ENCODE peak calls at places on chromosome 4, in five cellular contexts. One of them, this sample, is unnamed.
A peak's percentile ranks its signal among the peaks of the same experiment; 100 is the strongest.

GRCh38 chr4:158968961-158969360 is 133.9 kb upstream of the RAPGEF2 start:
- DNase-seq in amniotic stem cell: no peak
- DNase-seq in stimulated activated CD4-positive, alpha-beta T cell treated with anti-CD3 and anti-CD28 coated beads, Interleukin-4, amount 100 ng/mL, for 4 hours: no peak
- DNase-seq in KBM-7: no peak
- DNase-seq in effector memory CD8-positive, alpha-beta T cell: no peak
- DNase-seq in this sample: no peak

GRCh38 chr4:69524708-69525107 is 29.0 kb upstream of the UGT2B4 start:
- DNase-seq in amniotic stem cell: no peak
- DNase-seq in stimulated activated CD4-positive, alpha-beta T cell treated with anti-CD3 and anti-CD28 coated beads, Interleukin-4, amount 100 ng/mL, for 4 hours: no peak
- DNase-seq in KBM-7: no peak
- DNase-seq in effector memory CD8-positive, alpha-beta T cell: no peak
- DNase-seq in this sample: no peak

GRCh38 chr4:124334119-124334518 is 378.4 kb downstream of the ANKRD50 start:
- DNase-seq in amniotic stem cell: peak; percentile 83
- DNase-seq in stimulated activated CD4-positive, alpha-beta T cell treated with anti-CD3 and anti-CD28 coated beads, Interleukin-4, amount 100 ng/mL, for 4 hours: no peak
- DNase-seq in KBM-7: peak; percentile 45
- DNase-seq in effector memory CD8-positive, alpha-beta T cell: no peak
- DNase-seq in this sample: peak; percentile 44

GRCh38 chr4:123750044-123750443 is 353.4 kb downstream of the SPRY1 start:
- DNase-seq in amniotic stem cell: no peak
- DNase-seq in stimulated activated CD4-positive, alpha-beta T cell treated with anti-CD3 and anti-CD28 coated beads, Interleukin-4, amount 100 ng/mL, for 4 hours: no peak
- DNase-seq in KBM-7: peak; percentile 37
- DNase-seq in effector memory CD8-positive, alpha-beta T cell: no peak
- DNase-seq in this sample: no peak

GRCh38 chr4:175671491-175671934 is 140.6 kb downstream of the GPM6A start:
- DNase-seq in amniotic stem cell: no peak
- DNase-seq in stimulated activated CD4-positive, alpha-beta T cell treated with anti-CD3 and anti-CD28 coated beads, Interleukin-4, amount 100 ng/mL, for 4 hours: no peak
- DNase-seq in KBM-7: no peak
- DNase-seq in effector memory CD8-positive, alpha-beta T cell: no peak
- DNase-seq in this sample: no peak

GRCh38 chr4:26803462-26803861 is 57.2 kb upstream of the STIM2 start:
- DNase-seq in amniotic stem cell: no peak
- DNase-seq in stimulated activated CD4-positive, alpha-beta T cell treated with anti-CD3 and anti-CD28 coated beads, Interleukin-4, amount 100 ng/mL, for 4 hours: no peak
- DNase-seq in KBM-7: no peak
- DNase-seq in effector memory CD8-positive, alpha-beta T cell: no peak
- DNase-seq in this sample: no peak

GRCh38 chr4:40475609-40476008 is 140.5 kb downstream of the CHRNA9 start:
- DNase-seq in amniotic stem cell: no peak
- DNase-seq in stimulated activated CD4-positive, alpha-beta T cell treated with anti-CD3 and anti-CD28 coated beads, Interleukin-4, amount 100 ng/mL, for 4 hours: no peak
- DNase-seq in KBM-7: no peak
- DNase-seq in effector memory CD8-positive, alpha-beta T cell: no peak
- DNase-seq in this sample: peak; percentile 56

GRCh38 chr4:38411092-38411491 is 252.9 kb upstream of the KLF3 start:
- DNase-seq in amniotic stem cell: no peak
- DNase-seq in stimulated activated CD4-positive, alpha-beta T cell treated with anti-CD3 and anti-CD28 coated beads, Interleukin-4, amount 100 ng/mL, for 4 hours: no peak
- DNase-seq in KBM-7: no peak
- DNase-seq in effector memory CD8-positive, alpha-beta T cell: no peak
- DNase-seq in this sample: no peak

GRCh38 chr4:113837397-113837796 is 75.9 kb upstream of the CAMK2D start:
- DNase-seq in amniotic stem cell: peak; percentile 61
- DNase-seq in stimulated activated CD4-positive, alpha-beta T cell treated with anti-CD3 and anti-CD28 coated beads, Interleukin-4, amount 100 ng/mL, for 4 hours: no peak
- DNase-seq in KBM-7: peak; percentile 72
- DNase-seq in effector memory CD8-positive, alpha-beta T cell: no peak
- DNase-seq in this sample: peak; percentile 33

GRCh38 chr4:16783119-16783518 is 115.3 kb downstream of the LDB2 start:
- DNase-seq in amniotic stem cell: no peak
- DNase-seq in stimulated activated CD4-positive, alpha-beta T cell treated with anti-CD3 and anti-CD28 coated beads, Interleukin-4, amount 100 ng/mL, for 4 hours: no peak
- DNase-seq in KBM-7: no peak
- DNase-seq in effector memory CD8-positive, alpha-beta T cell: no peak
- DNase-seq in this sample: no peak

GRCh38 chr4:189124791-189125190 is 815.9 kb upstream of the FRG1 start:
- DNase-seq in amniotic stem cell: no peak
- DNase-seq in stimulated activated CD4-positive, alpha-beta T cell treated with anti-CD3 and anti-CD28 coated beads, Interleukin-4, amount 100 ng/mL, for 4 hours: no peak
- DNase-seq in KBM-7: no peak
- DNase-seq in effector memory CD8-positive, alpha-beta T cell: no peak
- DNase-seq in this sample: no peak

GRCh38 chr4:13860126-13860525 is 232.6 kb upstream of the BOD1L1 start:
- DNase-seq in amniotic stem cell: no peak
- DNase-seq in stimulated activated CD4-positive, alpha-beta T cell treated with anti-CD3 and anti-CD28 coated beads, Interleukin-4, amount 100 ng/mL, for 4 hours: no peak
- DNase-seq in KBM-7: no peak
- DNase-seq in effector memory CD8-positive, alpha-beta T cell: no peak
- DNase-seq in this sample: no peak

GRCh38 chr4:79476196-79476595 is 68.2 kb upstream of the GK2 start:
- DNase-seq in amniotic stem cell: no peak
- DNase-seq in stimulated activated CD4-positive, alpha-beta T cell treated with anti-CD3 and anti-CD28 coated beads, Interleukin-4, amount 100 ng/mL, for 4 hours: no peak
- DNase-seq in KBM-7: no peak
- DNase-seq in effector memory CD8-positive, alpha-beta T cell: no peak
- DNase-seq in this sample: no peak

GRCh38 chr4:32207456-32207855 is 1487.3 kb downstream of the PCDH7 start:
- DNase-seq in amniotic stem cell: no peak
- DNase-seq in stimulated activated CD4-positive, alpha-beta T cell treated with anti-CD3 and anti-CD28 coated beads, Interleukin-4, amount 100 ng/mL, for 4 hours: no peak
- DNase-seq in KBM-7: no peak
- DNase-seq in effector memory CD8-positive, alpha-beta T cell: no peak
- DNase-seq in this sample: no peak

GRCh38 chr4:189083769-189084168 is 856.9 kb upstream of the FRG1 start:
- DNase-seq in amniotic stem cell: no peak
- DNase-seq in stimulated activated CD4-positive, alpha-beta T cell treated with anti-CD3 and anti-CD28 coated beads, Interleukin-4, amount 100 ng/mL, for 4 hours: no peak
- DNase-seq in KBM-7: no peak
- DNase-seq in effector memory CD8-positive, alpha-beta T cell: no peak
- DNase-seq in this sample: no peak

GRCh38 chr4:159398236-159398638 is 295.4 kb downstream of the RAPGEF2 start:
- DNase-seq in amniotic stem cell: no peak
- DNase-seq in stimulated activated CD4-positive, alpha-beta T cell treated with anti-CD3 and anti-CD28 coated beads, Interleukin-4, amount 100 ng/mL, for 4 hours: no peak
- DNase-seq in KBM-7: no peak
- DNase-seq in effector memory CD8-positive, alpha-beta T cell: no peak
- DNase-seq in this sample: no peak

GRCh38 chr4:110164856-110165255 is 33.6 kb downstream of the ELOVL6 start:
- DNase-seq in amniotic stem cell: no peak
- DNase-seq in stimulated activated CD4-positive, alpha-beta T cell treated with anti-CD3 and anti-CD28 coated beads, Interleukin-4, amount 100 ng/mL, for 4 hours: peak; percentile 3
- DNase-seq in KBM-7: no peak
- DNase-seq in effector memory CD8-positive, alpha-beta T cell: no peak
- DNase-seq in this sample: no peak

GRCh38 chr4:151227731-151228130 is 49.2 kb upstream of the PRSS48 start:
- DNase-seq in amniotic stem cell: peak; percentile 62
- DNase-seq in stimulated activated CD4-positive, alpha-beta T cell treated with anti-CD3 and anti-CD28 coated beads, Interleukin-4, amount 100 ng/mL, for 4 hours: no peak
- DNase-seq in KBM-7: no peak
- DNase-seq in effector memory CD8-positive, alpha-beta T cell: no peak
- DNase-seq in this sample: no peak

GRCh38 chr4:122773021-122773420 is 40.5 kb downstream of the BBS12 start:
- DNase-seq in amniotic stem cell: no peak
- DNase-seq in stimulated activated CD4-positive, alpha-beta T cell treated with anti-CD3 and anti-CD28 coated beads, Interleukin-4, amount 100 ng/mL, for 4 hours: no peak
- DNase-seq in KBM-7: no peak
- DNase-seq in effector memory CD8-positive, alpha-beta T cell: no peak
- DNase-seq in this sample: no peak

This sample was measured in Caki2.